ENCODE peak calls at places on chromosomes 12 and 14, in six cellular contexts. T is activated T-helper 1 cell treated with anti-CD3 and anti-CD28 coated beads, Interleukin-2, amount 50 U/mL, for 16 hours; G is T-helper 1 cell; A is stimulated activated CD8-positive, alpha-beta memory T cell treated with anti-CD3 and anti-CD28 coated beads, Interleukin-7, amount 100 ng/mL, for 4 hours; P is RPMI8226; Z is iPS-NIHi11. D is an unnamed sample.

GRCh38 chr14:103846569-103847438 is 571 bp downstream of the PPP1R13B start:
- DNase-seq in T (peak), G (no peak), A (peak), P (peak), Z (peak), D (no peak)

GRCh38 chr14:22699801-22700564 is 55.8 kb upstream of the OR6J1 start:
- DNase-seq in T (no peak), G (no peak), A (no peak), P (no peak), Z (no peak), D (no peak)

GRCh38 chr14:99247091-99247729 is 24.8 kb downstream of the BCL11B start:
- DNase-seq in T (no peak), G (no peak), A (no peak), P (no peak), Z (no peak), D (no peak)

GRCh38 chr12:25422241-25422640 is 130.8 kb downstream of the LMNTD1 start:
- DNase-seq in T (no peak), G (no peak), A (no peak), P (no peak), Z (no peak), D (no peak)

GRCh38 chr12:42485823-42486222 is 103.7 kb downstream of the PRICKLE1 start:
- DNase-seq in T (no peak), G (no peak), A (no peak), P (no peak), Z (peak), D (no peak)

GRCh38 chr14:26389646-26390508 is 208.0 kb downstream of the NOVA1 start:
- DNase-seq in T (no peak), G (no peak), A (no peak), P (no peak), Z (no peak), D (no peak)

GRCh38 chr14:61749264-61749663 is 13.0 kb upstream of the SNAPC1 start:
- DNase-seq in T (no peak), G (no peak), A (no peak), P (no peak), Z (no peak), D (no peak)

GRCh38 chr14:99284254-99285004 is 12.4 kb upstream of the BCL11B start:
- DNase-seq in T (no peak), G (no peak), A (no peak), P (no peak), Z (no peak), D (no peak)

GRCh38 chr14:28375295-28375694 is 391.3 kb upstream of the FOXG1 start:
- DNase-seq in T (no peak), G (no peak), A (no peak), P (peak), Z (peak), D (no peak)

GRCh38 chr14:63163306-63163705 is 40.9 kb upstream of the RHOJ start:
- DNase-seq in T (no peak), G (no peak), A (no peak), P (no peak), Z (no peak), D (no peak)

GRCh38 chr14:59215353-59215752 is 26.9 kb downstream of the DAAM1 start:
- DNase-seq in T (no peak), G (no peak), A (no peak), P (no peak), Z (no peak), D (peak)

GRCh38 chr14:104868811-104869572 is 3.9 kb downstream of the CEP170B start:
- DNase-seq in T (no peak), G (no peak), A (no peak), P (no peak), Z (no peak), D (no peak)

GRCh38 chr14:60349663-60350365 is 100.8 kb downstream of the PPM1A start:
- DNase-seq in T (no peak), G (peak), A (no peak), P (peak), Z (peak), D (no peak)

GRCh38 chr14:41604793-41605534 is 1.7 kb upstream of the LRFN5 start:
- DNase-seq in T (no peak), G (no peak), A (no peak), P (no peak), Z (peak), D (no peak)

GRCh38 chr14:79415726-79416125 is 795.6 kb downstream of the DIO2 start:
- DNase-seq in T (no peak), G (no peak), A (no peak), P (no peak), Z (no peak), D (no peak)

GRCh38 chr14:57390806-57391562 is 598 bp downstream of the NAA30 start:
- DNase-seq in T (peak), G (peak), A (peak), P (peak), Z (peak), D (no peak)

GRCh38 chr14:70585221-70585620 is 15.2 kb downstream of the MED6 start:
- DNase-seq in T (no peak), G (no peak), A (no peak), P (no peak), Z (peak), D (no peak)

GRCh38 chr14:64663174-64663573 is 41.0 kb upstream of the PLEKHG3 start:
- DNase-seq in T (no peak), G (no peak), A (no peak), P (no peak), Z (no peak), D (no peak)